ENCODE peak calls at places on chromosomes 7 and 10, in nine cellular contexts. Y, K, J, Z, S, B, M, G and E are unnamed samples.

GRCh38 chr10:124064158-124064603 is 29.2 kb downstream of the CHST15 start:
- DNase-seq in Y (peak; percentile 51), K (no peak), J (no peak), Z (no peak), S (no peak), B (no peak), M (no peak), G (no peak), E (no peak)

GRCh38 chr7:157660971-157661610 is 324.3 kb downstream of the DNAJB6 start:
- DNase-seq in Y (no peak), K (no peak), J (no peak), Z (no peak), S (peak; percentile 52), B (no peak), M (no peak), G (no peak), E (no peak)

GRCh38 chr7:42017356-42017986 is 219.5 kb downstream of the GLI3 start:
- DNase-seq in Y (peak; percentile 39), K (no peak), J (no peak), Z (no peak), S (no peak), B (no peak), M (no peak), G (no peak), E (no peak)

GRCh38 chr10:78972160-78972946 is 96.4 kb upstream of the ZMIZ1 start:
- DNase-seq in Y (peak; percentile 74), K (peak; percentile 83), J (peak; percentile 48), Z (peak; percentile 31), S (peak; percentile 91), B (peak; percentile 73), M (peak; percentile 78), G (peak; percentile 77), E (no peak)

GRCh38 chr10:26939290-26939956 is 78.7 kb upstream of the ABI1 start:
- DNase-seq in Y (no peak), K (no peak), J (no peak), Z (no peak), S (no peak), B (no peak), M (no peak), G (no peak), E (no peak)

GRCh38 chr10:100802607-100803006 is 57.2 kb downstream of the PAX2 start:
- DNase-seq in Y (no peak), K (no peak), J (no peak), Z (no peak), S (no peak), B (no peak), M (no peak), G (no peak), E (no peak)

GRCh38 chr10:132507956-132508490 is 29.6 kb upstream of the INPP5A start:
- DNase-seq in Y (no peak), K (no peak), J (peak; percentile 26), Z (no peak), S (peak; percentile 64), B (peak; percentile 19), M (no peak), G (no peak), E (no peak)

GRCh38 chr7:45610660-45611299 is 36.6 kb downstream of the ADCY1 start:
- DNase-seq in Y (no peak), K (no peak), J (no peak), Z (no peak), S (no peak), B (no peak), M (no peak), G (no peak), E (no peak)

GRCh38 chr7:95394370-95394769 is 1.8 kb downstream of the PON3 start:
- DNase-seq in Y (no peak), K (no peak), J (no peak), Z (no peak), S (no peak), B (no peak), M (no peak), G (no peak), E (no peak)

GRCh38 chr7:53113424-53113823 is 78.0 kb downstream of the POM121L12 start:
- DNase-seq in Y (no peak), K (no peak), J (no peak), Z (no peak), S (no peak), B (no peak), M (no peak), G (no peak), E (no peak)

GRCh38 chr7:134777470-134777869 is 2.0 kb upstream of the CALD1 start:
- DNase-seq in Y (no peak), K (peak; percentile 62), J (no peak), Z (no peak), S (no peak), B (no peak), M (no peak), G (no peak), E (no peak)

GRCh38 chr7:134779741-134780065 is 269 bp downstream of the CALD1 start:
- DNase-seq in Y (no peak), K (no peak), J (no peak), Z (no peak), S (no peak), B (peak; percentile 38), M (no peak), G (no peak), E (no peak)

GRCh38 chr7:134780166-134780853 is 876 bp downstream of the CALD1 start:
- DNase-seq in Y (no peak), K (no peak), J (no peak), Z (no peak), S (no peak), B (no peak), M (no peak), G (no peak), E (no peak)

GRCh38 chr7:134777908-134778580 is 1.4 kb upstream of the CALD1 start:
- DNase-seq in Y (no peak), K (no peak), J (no peak), Z (no peak), S (no peak), B (peak; percentile 44), M (no peak), G (no peak), E (no peak)

DNA sequence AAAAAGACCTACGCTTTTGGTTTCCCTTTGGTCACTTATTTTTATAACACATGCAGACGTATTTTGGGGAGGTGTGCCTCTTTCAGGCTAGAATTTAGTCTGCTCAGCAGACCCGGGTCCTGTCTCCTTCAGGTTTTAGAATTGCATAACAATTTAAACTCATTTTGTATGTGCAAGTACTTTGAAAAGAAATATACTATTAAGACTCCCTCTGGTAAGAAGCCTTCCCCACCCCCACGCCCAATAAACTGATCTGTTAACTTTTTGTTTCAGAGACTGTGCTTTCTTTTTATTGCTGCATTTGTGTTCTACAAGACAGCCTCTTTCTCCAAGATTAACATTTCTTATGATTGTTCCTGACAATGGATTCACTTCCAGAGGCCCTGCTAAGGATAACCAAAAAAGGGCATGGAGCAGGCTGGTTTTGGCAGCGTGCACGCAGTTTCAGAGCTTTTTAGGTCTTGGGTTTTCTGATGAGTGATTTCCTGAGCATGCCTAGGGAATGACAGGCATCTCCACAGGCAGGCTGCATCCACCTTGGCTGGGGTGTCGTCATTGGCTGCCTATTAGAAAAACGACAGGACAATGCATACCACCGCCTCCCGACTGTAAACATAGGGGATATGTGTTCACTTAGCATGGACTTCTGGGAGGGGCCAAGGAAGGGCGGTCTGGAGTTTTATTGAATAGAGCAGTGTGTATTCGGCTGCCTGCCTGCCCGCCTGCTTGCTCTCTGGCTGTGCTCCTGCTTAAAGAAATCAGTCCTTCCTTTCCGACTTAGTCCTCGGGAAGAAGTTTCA is at the start of gene CALD1:
- DNase-seq in Y (peak; percentile 69), K (peak; percentile 99), J (peak; percentile 57), Z (peak; percentile 26), S (peak; percentile 96), B (peak; percentile 93), M (peak; percentile 24), G (peak; percentile 83), E (no peak)
- TF ChIP-seq POLR2A in Y (peak; percentile 36), K (peak; percentile 98), J (peak; percentile 18), Z (no peak), S (peak; percentile 84), B (peak; percentile 84), M (peak; percentile 74), G (no peak), E (no peak)

DNA sequence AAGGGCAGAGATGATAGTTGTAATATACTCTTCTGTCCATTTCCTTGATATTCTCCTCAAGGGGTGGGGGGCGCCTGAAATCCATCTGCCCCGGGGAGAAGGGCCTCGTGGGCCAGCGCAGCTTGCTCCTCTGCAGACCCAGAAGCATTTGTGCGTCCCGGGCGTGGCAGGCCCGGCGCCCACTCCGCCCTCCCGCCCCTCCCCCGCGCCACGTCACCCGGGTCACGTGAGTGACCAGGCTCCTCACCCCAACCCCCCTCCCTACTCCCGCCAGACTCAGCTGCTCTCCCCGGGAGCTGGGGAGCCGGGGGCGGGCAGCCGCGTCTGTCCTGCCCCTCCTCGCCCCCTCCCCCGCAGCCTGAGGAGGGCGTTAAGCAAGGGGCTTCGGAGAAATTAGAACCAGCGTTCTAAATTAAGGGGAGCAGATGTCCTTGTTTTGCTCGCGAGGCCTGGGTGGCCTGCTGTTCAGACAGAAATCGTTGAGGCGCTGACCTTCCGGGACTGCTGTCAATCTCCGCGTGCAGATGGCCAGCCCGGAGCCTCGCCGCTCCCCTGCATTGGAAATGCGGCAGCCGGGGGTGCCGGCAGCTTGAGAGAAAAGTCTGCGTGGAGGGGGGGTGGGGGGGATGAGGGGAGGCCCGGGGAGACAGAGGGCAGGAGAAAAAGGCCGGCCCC is 102.1 kb upstream of the ZNF438 start:
- DNase-seq in Y (peak; percentile 89), K (peak; percentile 65), J (peak; percentile 81), Z (no peak), S (peak; percentile 92), B (peak; percentile 89), M (peak; percentile 58), G (peak; percentile 91), E (peak; percentile 73)
- TF ChIP-seq POLR2A in Y (peak; percentile 55), K (peak; percentile 10), J (no peak), Z (no peak), S (peak; percentile 60), B (peak; percentile 41), M (peak; percentile 74), G (no peak), E (no peak)

DNA sequence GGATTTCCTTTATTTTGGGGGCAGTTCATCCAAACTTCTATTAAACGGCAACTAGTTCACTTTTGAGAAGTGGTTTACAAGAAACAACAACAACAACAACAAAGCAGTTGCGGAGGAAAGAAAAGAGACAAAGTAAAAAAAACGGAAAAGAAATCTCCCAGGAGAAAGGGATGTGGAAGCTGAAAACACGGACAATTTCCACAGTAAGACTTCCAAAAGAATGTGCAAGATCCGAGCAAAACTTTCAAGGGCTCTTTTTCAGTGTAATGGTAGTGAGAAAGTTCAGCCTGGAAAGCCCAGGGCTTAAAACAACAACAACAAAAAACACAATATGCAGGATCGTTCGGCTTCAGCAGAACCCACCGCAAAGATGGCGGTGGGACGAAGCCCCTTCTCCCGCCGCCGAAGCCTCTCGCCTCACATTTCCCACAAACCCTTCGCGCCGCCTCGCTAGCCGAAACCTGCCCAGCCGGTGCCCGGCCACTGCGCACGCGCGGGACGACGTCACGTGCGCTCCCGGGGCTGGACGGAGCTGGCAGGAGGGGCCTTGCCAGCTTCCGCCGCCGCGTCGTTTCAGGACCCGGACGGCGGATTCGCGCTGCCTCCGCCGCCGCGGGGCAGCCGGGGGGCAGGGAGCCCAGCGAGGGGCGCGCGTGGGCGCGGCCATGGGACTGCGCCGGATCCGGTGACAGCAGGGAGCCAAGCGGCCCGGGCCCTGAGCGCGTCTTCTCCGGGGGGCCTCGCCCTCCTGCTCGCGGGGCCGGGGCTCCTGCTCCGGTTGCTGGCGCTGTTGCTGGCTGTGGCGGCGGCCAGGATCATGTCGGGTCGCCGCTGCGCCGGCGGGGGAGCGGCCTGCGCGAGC is at the start of gene TNKS2:
- DNase-seq in Y (peak; percentile 97), K (peak; percentile 91), J (peak; percentile 96), Z (peak; percentile 81), S (peak; percentile 96), B (peak; percentile 91), M (peak; percentile 85), G (peak; percentile 95), E (peak; percentile 78)
- TF ChIP-seq POLR2A in Y (peak; percentile 94), K (peak; percentile 86), J (peak; percentile 71), Z (peak; percentile 86), S (peak; percentile 83), B (peak; percentile 95), M (peak; percentile 96), G (peak; percentile 26), E (peak; percentile 57)

GRCh38 chr10:690227-691161 is 1.0 kb upstream of the DIP2C start:
- DNase-seq in Y (peak; percentile 47), K (peak; percentile 37), J (no peak), Z (no peak), S (no peak), B (peak; percentile 39), M (no peak), G (no peak), E (no peak)
- TF ChIP-seq POLR2A in Y (no peak), K (no peak), J (no peak), Z (no peak), S (no peak), B (no peak), M (no peak), G (no peak), E (no peak)